ENCODE peak calls at places on chromosomes 13 and 19, in six cellular contexts. G, A, I, J, X and Y are unnamed samples.

GRCh38 chr13:32212420-32212819 is 102.7 kb downstream of the ZAR1L start:
- DNase-seq in G (no peak), A (no peak), I (no peak), J (no peak), X (no peak), Y (no peak)

GRCh38 chr13:108409735-108410134 is 140.2 kb downstream of the TNFSF13B start:
- DNase-seq in G (no peak), A (no peak), I (no peak), J (no peak), X (no peak), Y (no peak)

GRCh38 chr19:15216363-15216762 is 15.6 kb upstream of the NOTCH3 start:
- DNase-seq in G (no peak), A (peak), I (no peak), J (no peak), X (no peak), Y (no peak)

GRCh38 chr13:49936943-49937273 is 768 bp upstream of the SPRYD7 start:
- DNase-seq in G (no peak), A (no peak), I (no peak), J (no peak), X (no peak), Y (no peak)

GRCh38 chr13:43792456-43792855 is 5.7 kb upstream of the ENOX1 start:
- DNase-seq in G (no peak), A (no peak), I (no peak), J (no peak), X (no peak), Y (no peak)

GRCh38 chr13:48446454-48446853 is 33.5 kb upstream of the LPAR6 start:
- DNase-seq in G (no peak), A (no peak), I (no peak), J (no peak), X (no peak), Y (no peak)

GRCh38 chr19:10102787-10103236 is 334 bp upstream of the ANGPTL6 start:
- DNase-seq in G (no peak), A (no peak), I (no peak), J (no peak), X (peak), Y (no peak)

GRCh38 chr19:36113895-36114762 is 546 bp downstream of the POLR2I start:
- DNase-seq in G (no peak), A (no peak), I (peak), J (no peak), X (peak), Y (peak)

GRCh38 chr13:88764103-88764502 is 1092.9 kb downstream of the SLITRK5 start:
- DNase-seq in G (no peak), A (no peak), I (no peak), J (no peak), X (no peak), Y (no peak)

GRCh38 chr13:108915095-108915633 is 285.8 kb downstream of the MYO16 start:
- DNase-seq in G (peak), A (peak), I (no peak), J (no peak), X (no peak), Y (no peak)

GRCh38 chr19:58001895-58002369 is 688 bp downstream of the ZNF606 start:
- DNase-seq in G (no peak), A (no peak), I (no peak), J (no peak), X (no peak), Y (no peak)

GRCh38 chr13:19658192-19658591 is 24.7 kb downstream of the MPHOSPH8 start:
- DNase-seq in G (no peak), A (no peak), I (no peak), J (no peak), X (no peak), Y (no peak)

GRCh38 chr19:32165750-32166149 is 179.7 kb upstream of the ZNF507 start:
- DNase-seq in G (no peak), A (no peak), I (no peak), J (no peak), X (no peak), Y (no peak)

GRCh38 chr19:45451181-45451849 is 16.5 kb upstream of the FOSB start:
- DNase-seq in G (no peak), A (peak), I (no peak), J (no peak), X (peak), Y (peak)

GRCh38 chr13:110268061-110268460 is 38.9 kb downstream of the COL4A1 start:
- DNase-seq in G (no peak), A (no peak), I (no peak), J (no peak), X (no peak), Y (no peak)

GRCh38 chr19:38964738-38965137 is 10.8 kb downstream of the FBXO17 start:
- DNase-seq in G (no peak), A (no peak), I (no peak), J (no peak), X (no peak), Y (no peak)

GRCh38 chr19:30047355-30047895 is 105.4 kb downstream of the URI1 start:
- DNase-seq in G (no peak), A (no peak), I (no peak), J (no peak), X (no peak), Y (peak)

GRCh38 chr19:43901395-43902390 is 33.4 kb downstream of the ZNF45 start:
- DNase-seq in G (peak), A (peak), I (peak), J (no peak), X (peak), Y (peak)

GRCh38 chr13:53142301-53142700 is 113.7 kb downstream of the OLFM4 start:
- DNase-seq in G (no peak), A (no peak), I (no peak), J (no peak), X (no peak), Y (peak)